ENCODE peak calls at places on chromosomes 11 and 22, in eight cellular contexts. L is prostate gland, E is keratinocyte, F is GM23338, B is stomach, J is body of pancreas, W is astrocyte, V is heart right ventricle. X is an unnamed sample. For H3K27me3 and H3K4me1, the result is how much of the 10 kb centered on the place peaks cover.

GRCh38 chr11:16911186-16911585 is 103.0 kb downstream of the PLEKHA7 start:
- DNase-seq in L (no peak), E (no peak), F (no peak), B (no peak), J (no peak), W (no peak), V (no peak), X (no peak)

GRCh38 chr11:126282742-126283591 is at the start of gene TIRAP:
- DNase-seq in L (peak), E (no peak), F (peak), B (peak), J (peak), W (peak), V (peak), X (peak)

GRCh38 chr11:10233581-10233980 is 60.4 kb downstream of the SBF2 start:
- DNase-seq in L (no peak), E (peak), F (no peak), B (no peak), J (no peak), W (peak), V (no peak), X (no peak)

GRCh38 chr11:118152552-118153471 is at the start of gene SCN4B:
- DNase-seq in L (peak), E (no peak), F (peak), B (peak), J (peak), W (peak), V (peak), X (no peak)

GRCh38 chr11:86741489-86742435 is 58.6 kb upstream of the PRSS23 start:
- DNase-seq in L (no peak), E (no peak), F (no peak), B (no peak), J (no peak), W (peak), V (no peak), X (peak)

GRCh38 chr22:50701076-50701419 is 28.4 kb downstream of the SHANK3 start:
- DNase-seq in L (no peak), E (no peak), F (no peak), B (no peak), J (peak), W (no peak), V (no peak), X (no peak)

GRCh38 chr11:116700586-116701220 is 72.1 kb downstream of the BUD13 start:
- DNase-seq in L (no peak), E (no peak), F (no peak), B (peak), J (no peak), W (no peak), V (no peak), X (no peak)

GRCh38 chr11:17771841-17772401 is 37.3 kb downstream of the KCNC1 start:
- DNase-seq in L (no peak), E (no peak), F (no peak), B (no peak), J (no peak), W (no peak), V (no peak), X (no peak)

GRCh38 chr22:39498368-39498767 is 3.7 kb upstream of the MIEF1 start:
- DNase-seq in L (peak), E (no peak), F (no peak), B (peak), J (no peak), W (no peak), V (no peak), X (no peak)

GRCh38 chr11:86514453-86514852 is 139.8 kb downstream of the CCDC81 start:
- DNase-seq in L (no peak), E (no peak), F (no peak), B (no peak), J (no peak), W (no peak), V (no peak), X (no peak)

GRCh38 chr11:104534268-104534667 is 364.0 kb downstream of the CASP12 start:
- DNase-seq in L (no peak), E (no peak), F (peak), B (no peak), J (no peak), W (peak), V (no peak), X (no peak)

GRCh38 chr22:40572976-40573375 is 63.5 kb downstream of the MRTFA start:
- DNase-seq in L (no peak), E (no peak), F (no peak), B (no peak), J (no peak), W (no peak), V (no peak), X (no peak)

GRCh38 chr11:72844356-72844755 is 30.1 kb downstream of the ATG16L2 start:
- DNase-seq in L (no peak), E (no peak), F (no peak), B (no peak), J (no peak), W (peak), V (no peak), X (no peak)

GRCh38 chr11:7281083-7281482 is 29.4 kb downstream of the SYT9 start:
- DNase-seq in L (no peak), E (peak), F (peak), B (no peak), J (no peak), W (no peak), V (no peak), X (peak)

GRCh38 chr11:12167098-12167999 is 57.0 kb downstream of the MICAL2 start:
- DNase-seq in L (no peak), E (no peak), F (no peak), B (no peak), J (no peak), W (peak), V (no peak), X (peak)

GRCh38 chr22:24146791-24147353 is 34.4 kb upstream of the SUSD2 start:
- DNase-seq in L (no peak), E (no peak), F (peak), B (no peak), J (peak), W (peak), V (no peak), X (peak)

GRCh38 chr22:39778055-39778454 is 115.5 kb downstream of the ENTHD1 start:
- DNase-seq in L (no peak), E (no peak), F (no peak), B (no peak), J (no peak), W (no peak), V (no peak), X (no peak)

GRCh38 chr11:83671295-83671694 is 385.1 kb upstream of the CCDC90B start:
- DNase-seq in L (no peak), E (no peak), F (no peak), B (no peak), J (no peak), W (no peak), V (no peak), X (no peak)

GRCh38 chr11:100151944-100152343 is 535.1 kb upstream of the ARHGAP42 start:
- DNase-seq in L (no peak), E (no peak), F (no peak), B (no peak), J (peak), W (peak), V (no peak), X (peak)

GRCh38 chr11:10265936-10266335 is 28.1 kb downstream of the SBF2 start:
- DNase-seq in L (no peak), E (no peak), F (no peak), B (no peak), J (no peak), W (no peak), V (no peak), X (no peak)

GRCh38 chr22:43859621-43860020 is 2.7 kb downstream of the SULT4A1 start:
- DNase-seq in L (no peak), E (no peak), F (no peak), B (no peak), J (no peak), W (no peak), V (no peak), X (no peak)

GRCh38 chr11:78371221-78371899 is 46.3 kb downstream of the GAB2 start:
- DNase-seq in L (no peak), E (no peak), F (no peak), B (no peak), J (no peak), W (no peak), V (no peak), X (no peak)

GRCh38 chr11:88555829-88556202 is 218.3 kb upstream of the CTSC start:
- DNase-seq in L (no peak), E (no peak), F (no peak), B (no peak), J (no peak), W (peak), V (no peak), X (no peak)

GRCh38 chr22:38572065-38572464 is 2.1 kb upstream of the DMC1 start:
- DNase-seq in L (peak), E (no peak), F (peak), B (no peak), J (peak), W (peak), V (no peak), X (peak)

GRCh38 chr22:46815132-46815531 is 52.7 kb downstream of the TBC1D22A start:
- DNase-seq in L (no peak), E (no peak), F (no peak), B (peak), J (no peak), W (no peak), V (no peak), X (no peak)

GRCh38 chr22:31313366-31314147 is 21.3 kb upstream of the PIK3IP1 start:
- DNase-seq in L (peak), E (peak), F (peak), B (peak), J (peak), W (peak), V (peak), X (peak)

GRCh38 chr11:110538154-110538553 is 108.4 kb downstream of the FDX1 start:
- DNase-seq in L (no peak), E (no peak), F (no peak), B (no peak), J (no peak), W (no peak), V (no peak), X (no peak)

GRCh38 chr11:250740-251299 is 14.0 kb downstream of the PSMD13 start:
- DNase-seq in L (peak), E (no peak), F (peak), B (peak), J (peak), W (no peak), V (peak), X (no peak)

GRCh38 chr22:22995166-22995565 is 75.2 kb upstream of the GNAZ start:
- DNase-seq in L (no peak), E (no peak), F (no peak), B (no peak), J (no peak), W (no peak), V (no peak), X (no peak)

GRCh38 chr11:8243458-8243857 is 20.2 kb downstream of the LMO1 start:
- DNase-seq in L (no peak), E (no peak), F (no peak), B (no peak), J (no peak), W (no peak), V (no peak), X (no peak)

GRCh38 chr11:126268361-126268707 is 361 bp downstream of the SRPRA start:
- DNase-seq in L (no peak), E (no peak), F (peak), B (no peak), J (no peak), W (no peak), V (no peak), X (no peak)

GRCh38 chr11:105177658-105178057 is 38.1 kb upstream of the CARD18 start:
- DNase-seq in L (no peak), E (no peak), F (no peak), B (no peak), J (no peak), W (peak), V (no peak), X (peak)

GRCh38 chr11:42498971-42499370 is 812.8 kb upstream of the API5 start:
- DNase-seq in L (no peak), E (no peak), F (no peak), B (no peak), J (no peak), W (no peak), V (no peak), X (no peak)

GRCh38 chr22:44917372-44918165 is 92.2 kb downstream of the PHF21B start:
- DNase-seq in L (no peak), E (no peak), F (no peak), B (no peak), J (no peak), W (no peak), V (no peak), X (no peak)

GRCh38 chr11:216081-216974 is 8.8 kb downstream of the RIC8A start:
- DNase-seq in L (no peak), E (no peak), F (no peak), B (peak), J (no peak), W (no peak), V (no peak), X (no peak)

GRCh38 chr22:27213766-27214581 is 556.6 kb downstream of the MIAT start:
- DNase-seq in L (no peak), E (no peak), F (no peak), B (no peak), J (peak), W (peak), V (peak), X (no peak)

GRCh38 chr22:30649430-30650007 is 13.9 kb downstream of the SLC35E4 start:
- DNase-seq in L (no peak), E (no peak), F (no peak), B (peak), J (peak), W (peak), V (no peak), X (no peak)

GRCh38 chr11:2265396-2265795 is 5.0 kb downstream of the ASCL2 start:
- DNase-seq in L (no peak), E (no peak), F (no peak), B (peak), J (peak), W (no peak), V (no peak), X (no peak)

GRCh38 chr11:122440783-122441701 is 214.5 kb upstream of the UBASH3B start:
- DNase-seq in L (no peak), E (no peak), F (peak), B (no peak), J (no peak), W (peak), V (peak), X (no peak)
- H3K4me3 ChIP-seq in L (peak), E (no peak), F (peak), B (peak), J (peak), W (peak), V (peak), X (no peak)

DNA sequence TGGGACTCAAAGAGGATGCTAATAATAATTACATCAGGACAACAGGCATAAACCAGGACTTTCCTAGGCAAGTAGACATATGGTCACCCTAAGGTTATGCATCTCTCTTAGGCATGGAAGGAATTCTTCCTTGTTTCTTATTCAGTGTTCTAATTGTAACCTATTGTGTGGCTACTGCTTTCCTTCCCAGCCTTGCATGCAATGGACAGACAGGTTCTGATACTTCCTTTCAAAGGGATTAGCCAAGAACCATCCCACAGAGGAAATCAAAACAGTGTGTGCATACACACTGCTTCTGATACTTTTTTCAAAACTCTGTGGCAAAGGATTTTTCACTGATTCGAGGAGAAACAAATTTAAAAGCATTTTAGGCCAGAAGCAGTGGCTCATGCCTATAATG is 48.3 kb downstream of the RRAS2 start:
- DNase-seq in L (no peak), E (no peak), F (no peak), B (no peak), J (no peak), W (no peak), V (no peak), X (peak)
- H3K27me3 ChIP-seq in L (under half), E (under half), F (under half), B (under half), J (under half), W (under half), V (under half), X (under half)

GRCh38 chr11:120816711-120817110 is 207.2 kb upstream of the TBCEL start:
- DNase-seq in L (no peak), E (no peak), F (no peak), B (no peak), J (no peak), W (no peak), V (no peak), X (no peak)
- H3K4me1 ChIP-seq in L (under half), E (under half), F (under half), B (under half), J (under half), W (under half), V (under half), X (under half)

GRCh38 chr11:64720167-64720566 is 2.8 kb downstream of the NRXN2 start:
- DNase-seq in L (no peak), E (no peak), F (no peak), B (no peak), J (no peak), W (no peak), V (no peak), X (no peak)
- H3K4me3 ChIP-seq in L (no peak), E (no peak), F (no peak), B (no peak), J (no peak), W (no peak), V (no peak), X (no peak)

GRCh38 chr11:120354779-120355178 is 18.6 kb downstream of the ARHGEF12 start:
- DNase-seq in L (no peak), E (no peak), F (no peak), B (no peak), J (no peak), W (no peak), V (no peak), X (no peak)

GRCh38 chr11:120354068-120354467 is 17.9 kb downstream of the ARHGEF12 start:
- DNase-seq in L (no peak), E (no peak), F (no peak), B (no peak), J (no peak), W (peak), V (no peak), X (no peak)

GRCh38 chr11:120357620-120358019 is 21.4 kb downstream of the ARHGEF12 start:
- DNase-seq in L (no peak), E (no peak), F (no peak), B (no peak), J (no peak), W (no peak), V (no peak), X (no peak)

GRCh38 chr11:120363436-120363835 is 27.2 kb downstream of the ARHGEF12 start:
- DNase-seq in L (no peak), E (no peak), F (no peak), B (no peak), J (no peak), W (peak), V (no peak), X (no peak)

DNA sequence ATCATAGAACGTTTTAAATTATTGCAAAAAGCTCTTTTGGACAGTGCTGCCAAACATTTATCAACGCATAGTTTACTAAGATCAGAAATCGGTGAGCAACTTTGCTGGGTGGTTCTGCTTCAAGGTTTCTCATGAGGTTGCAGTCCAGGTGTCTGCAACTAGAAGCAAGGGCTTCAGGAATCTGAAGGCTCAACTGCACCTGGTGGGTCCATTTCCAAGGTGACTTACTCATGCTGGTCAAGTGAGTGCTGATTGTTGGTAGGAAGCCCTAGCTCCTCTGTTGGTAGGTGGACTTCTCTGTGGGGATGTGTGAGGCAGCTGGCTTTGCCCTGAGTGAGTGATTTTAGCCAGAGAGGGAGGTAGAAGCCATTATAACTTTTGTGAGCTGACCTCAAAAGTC is 22.5 kb downstream of the ARHGEF12 start:
- DNase-seq in L (no peak), E (no peak), F (no peak), B (no peak), J (peak), W (no peak), V (no peak), X (no peak)
- H3K27me3 ChIP-seq in L (under half), E (under half), F (under half), B (under half), J (under half), W (under half), V (under half), X (under half)

DNA sequence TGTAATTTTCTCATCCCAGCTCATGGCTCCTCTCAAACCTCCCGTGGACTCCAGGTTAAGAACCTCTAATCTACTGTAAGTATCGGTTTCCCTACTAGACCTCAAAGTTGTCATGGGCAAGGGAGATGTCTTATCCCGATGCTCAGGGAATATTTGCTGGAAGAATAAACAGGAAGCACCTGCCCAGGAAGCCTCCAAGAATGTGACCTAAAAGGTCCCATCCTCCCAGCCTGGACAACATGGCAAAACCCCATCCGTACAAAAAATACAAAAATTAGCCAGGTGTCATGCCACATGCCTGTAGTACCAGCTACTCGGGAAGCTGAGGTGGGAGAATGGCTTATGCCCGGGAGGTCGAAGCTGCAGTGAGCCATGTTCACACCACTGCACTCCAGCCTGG is 62.4 kb downstream of the APOL1 start:
- DNase-seq in L (no peak), E (no peak), F (no peak), B (no peak), J (no peak), W (no peak), V (no peak), X (no peak)
- H3K4me1 ChIP-seq in L (under half), E (under half), F (under half), B (under half), J (under half), W (under half), V (under half), X (under half)

GRCh38 chr11:69442012-69442806 is 39.3 kb upstream of the LINC01488 start:
- DNase-seq in L (no peak), E (peak), F (no peak), B (no peak), J (no peak), W (no peak), V (no peak), X (peak)
- H3K4me3 ChIP-seq in L (no peak), E (no peak), F (no peak), B (no peak), J (no peak), W (no peak), V (peak), X (no peak)

DNA sequence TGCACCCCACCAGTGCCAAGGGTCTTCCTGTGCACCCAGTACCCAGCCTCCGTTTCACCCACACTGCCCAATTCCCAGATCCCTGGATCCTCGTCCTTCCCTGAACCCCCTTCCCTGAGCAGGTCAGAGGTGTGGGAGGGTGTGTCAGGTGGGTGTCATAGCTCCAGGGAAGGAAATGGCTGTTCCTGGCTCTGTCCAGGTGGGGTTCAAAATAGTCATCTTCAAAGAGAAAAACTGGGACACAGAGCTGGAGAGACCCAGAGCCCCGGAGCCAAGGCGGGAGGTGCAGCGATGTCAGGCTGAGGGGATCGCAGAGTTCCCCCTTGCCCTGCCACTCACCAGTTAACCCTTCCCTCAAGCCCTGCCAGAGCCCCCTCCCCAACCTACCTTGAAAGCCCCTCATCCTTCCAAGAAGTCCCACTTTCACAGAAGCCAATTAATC is 698 bp downstream of the C1QTNF4 start:
- DNase-seq in L (no peak), E (no peak), F (no peak), B (no peak), J (no peak), W (no peak), V (no peak), X (no peak)
- H3K27me3 ChIP-seq in L (under half), E (half or more), F (half or more), B (half or more), J (under half), W (under half), V (under half), X (under half)

DNA sequence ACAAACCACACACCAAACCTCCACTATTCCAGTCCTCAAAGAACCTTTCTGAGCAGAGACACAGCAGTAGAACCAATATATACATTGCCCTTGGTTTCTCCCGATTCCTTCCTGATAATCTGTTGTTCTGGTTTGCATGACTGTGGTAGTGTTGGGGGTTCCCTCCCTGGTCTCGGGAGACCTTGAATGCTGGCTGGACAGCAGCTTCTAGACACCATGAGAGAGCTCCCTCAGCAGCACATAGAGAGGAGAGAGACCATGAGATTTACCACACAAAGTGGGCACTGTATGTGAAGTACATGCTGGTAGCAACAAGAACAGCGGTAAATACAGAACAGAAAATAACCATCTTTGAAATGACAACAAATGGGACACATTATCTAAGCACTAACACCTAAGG is 2.6 kb downstream of the C11orf91 start:
- DNase-seq in L (no peak), E (no peak), F (no peak), B (no peak), J (no peak), W (no peak), V (no peak), X (no peak)
- H3K4me1 ChIP-seq in L (under half), E (half or more), F (under half), B (half or more), J (half or more), W (half or more), V (under half), X (under half)